ENCODE peak calls at places on chromosome 20, in seven cellular contexts. J, S, G, A, L, M and H are unnamed samples.

GRCh38 chr20:327041-327945 is 1.9 kb downstream of the SOX12 start:
- DNase-seq in J (peak), S (peak), G (peak), A (peak), L (peak), M (peak), H (peak)

GRCh38 chr20:36540551-36541211 is 638 bp upstream of the MYL9 start:
- DNase-seq in J (no peak), S (no peak), G (no peak), A (peak), L (peak), M (no peak), H (no peak)

GRCh38 chr20:61263084-61263695 is 11.1 kb downstream of the CDH4 start:
- DNase-seq in J (no peak), S (no peak), G (peak), A (no peak), L (peak), M (no peak), H (no peak)

GRCh38 chr20:62241501-62241900 is 3.2 kb downstream of the OSBPL2 start:
- DNase-seq in J (no peak), S (no peak), G (no peak), A (no peak), L (no peak), M (no peak), H (no peak)

GRCh38 chr20:18904624-18905023 is 91.0 kb downstream of the SCP2D1 start:
- DNase-seq in J (no peak), S (no peak), G (no peak), A (no peak), L (peak), M (no peak), H (no peak)

GRCh38 chr20:41786158-41786557 is 168.0 kb upstream of the CHD6 start:
- DNase-seq in J (no peak), S (no peak), G (no peak), A (no peak), L (no peak), M (no peak), H (no peak)

GRCh38 chr20:35363190-35363589 is 48.6 kb downstream of the UQCC1 start:
- DNase-seq in J (no peak), S (no peak), G (no peak), A (no peak), L (no peak), M (no peak), H (no peak)

GRCh38 chr20:18857640-18858039 is 44.1 kb downstream of the SCP2D1 start:
- DNase-seq in J (no peak), S (no peak), G (no peak), A (no peak), L (no peak), M (no peak), H (no peak)

GRCh38 chr20:63830821-63831593 is at the start of gene ZBTB46:
- DNase-seq in J (no peak), S (no peak), G (no peak), A (peak), L (peak), M (peak), H (no peak)

GRCh38 chr20:21395666-21396044 is 1.7 kb downstream of the NKX2-4 start:
- DNase-seq in J (no peak), S (no peak), G (peak), A (peak), L (no peak), M (no peak), H (no peak)

GRCh38 chr20:2470051-2470431 is 548 bp downstream of the SNRPB start:
- DNase-seq in J (peak), S (no peak), G (no peak), A (peak), L (no peak), M (peak), H (no peak)

GRCh38 chr20:60403105-60403741 is 445.0 kb downstream of the CDH26 start:
- DNase-seq in J (no peak), S (no peak), G (no peak), A (no peak), L (no peak), M (no peak), H (no peak)

GRCh38 chr20:35985789-35986188 is 17.4 kb downstream of the CNBD2 start:
- DNase-seq in J (no peak), S (no peak), G (no peak), A (no peak), L (no peak), M (no peak), H (no peak)

GRCh38 chr20:1119128-1119505 is 715 bp downstream of the PSMF1 start:
- DNase-seq in J (no peak), S (no peak), G (no peak), A (no peak), L (no peak), M (no peak), H (no peak)

GRCh38 chr20:17612287-17612974 is 42.6 kb downstream of the DSTN start:
- DNase-seq in J (no peak), S (no peak), G (peak), A (peak), L (peak), M (peak), H (no peak)

GRCh38 chr20:62961799-62962198 is 9.3 kb downstream of the SLC17A9 start:
- DNase-seq in J (no peak), S (no peak), G (no peak), A (peak), L (no peak), M (no peak), H (no peak)

GRCh38 chr20:59134182-59134581 is 29.4 kb upstream of the ZNF831 start:
- DNase-seq in J (no peak), S (no peak), G (no peak), A (no peak), L (no peak), M (no peak), H (no peak)

GRCh38 chr20:57884956-57885355 is 175.1 kb upstream of the PMEPA1 start:
- DNase-seq in J (no peak), S (no peak), G (no peak), A (no peak), L (no peak), M (no peak), H (no peak)

GRCh38 chr20:57881466-57882405 is 171.9 kb upstream of the PMEPA1 start:
- DNase-seq in J (no peak), S (no peak), G (peak), A (no peak), L (no peak), M (no peak), H (no peak)

GRCh38 chr20:57883761-57884160 is 173.9 kb upstream of the PMEPA1 start:
- DNase-seq in J (no peak), S (no peak), G (peak), A (no peak), L (no peak), M (no peak), H (no peak)

GRCh38 chr20:57880155-57880648 is 170.4 kb upstream of the PMEPA1 start:
- DNase-seq in J (no peak), S (no peak), G (peak), A (no peak), L (no peak), M (no peak), H (no peak)

GRCh38 chr20:57882451-57883161 is 172.8 kb upstream of the PMEPA1 start:
- DNase-seq in J (no peak), S (no peak), G (peak), A (no peak), L (no peak), M (peak), H (no peak)
- TF ChIP-seq CTCF in J (no peak), S (no peak), G (no peak), A (no peak), L (no peak), M (no peak), H (no peak)

GRCh38 chr20:53468583-53468982 is 125.1 kb downstream of the ZNF217 start:
- DNase-seq in J (no peak), S (no peak), G (no peak), A (no peak), L (no peak), M (no peak), H (no peak)
- TF ChIP-seq CTCF in J (no peak), S (no peak), G (no peak), A (no peak), L (no peak), M (no peak), H (no peak)

GRCh38 chr20:43655937-43656336 is 11.0 kb upstream of the MYBL2 start:
- DNase-seq in J (no peak), S (no peak), G (no peak), A (no peak), L (peak), M (no peak), H (no peak)

GRCh38 chr20:43658723-43659419 is 8.0 kb upstream of the MYBL2 start:
- DNase-seq in J (no peak), S (no peak), G (no peak), A (no peak), L (peak), M (no peak), H (no peak)

GRCh38 chr20:43662943-43663655 is 3.8 kb upstream of the MYBL2 start:
- DNase-seq in J (no peak), S (peak), G (no peak), A (no peak), L (peak), M (peak), H (no peak)

GRCh38 chr20:43653966-43654365 is 12.9 kb upstream of the MYBL2 start:
- DNase-seq in J (no peak), S (no peak), G (no peak), A (no peak), L (peak), M (no peak), H (no peak)

GRCh38 chr20:43658068-43658722 is 8.7 kb upstream of the MYBL2 start:
- DNase-seq in J (no peak), S (no peak), G (no peak), A (no peak), L (peak), M (no peak), H (no peak)
- TF ChIP-seq CTCF in J (no peak), S (no peak), G (no peak), A (no peak), L (peak), M (no peak), H (no peak)

GRCh38 chr20:24782221-24782620 is 166.8 kb upstream of the CST7 start:
- DNase-seq in J (no peak), S (no peak), G (no peak), A (no peak), L (peak), M (no peak), H (no peak)

GRCh38 chr20:24784607-24785006 is 164.5 kb upstream of the CST7 start:
- DNase-seq in J (no peak), S (no peak), G (no peak), A (no peak), L (no peak), M (no peak), H (no peak)

GRCh38 chr20:24785141-24785924 is 163.7 kb upstream of the CST7 start:
- DNase-seq in J (no peak), S (peak), G (no peak), A (peak), L (no peak), M (no peak), H (no peak)

GRCh38 chr20:24782801-24783630 is 166.1 kb upstream of the CST7 start:
- DNase-seq in J (no peak), S (no peak), G (no peak), A (no peak), L (peak), M (no peak), H (no peak)

DNA sequence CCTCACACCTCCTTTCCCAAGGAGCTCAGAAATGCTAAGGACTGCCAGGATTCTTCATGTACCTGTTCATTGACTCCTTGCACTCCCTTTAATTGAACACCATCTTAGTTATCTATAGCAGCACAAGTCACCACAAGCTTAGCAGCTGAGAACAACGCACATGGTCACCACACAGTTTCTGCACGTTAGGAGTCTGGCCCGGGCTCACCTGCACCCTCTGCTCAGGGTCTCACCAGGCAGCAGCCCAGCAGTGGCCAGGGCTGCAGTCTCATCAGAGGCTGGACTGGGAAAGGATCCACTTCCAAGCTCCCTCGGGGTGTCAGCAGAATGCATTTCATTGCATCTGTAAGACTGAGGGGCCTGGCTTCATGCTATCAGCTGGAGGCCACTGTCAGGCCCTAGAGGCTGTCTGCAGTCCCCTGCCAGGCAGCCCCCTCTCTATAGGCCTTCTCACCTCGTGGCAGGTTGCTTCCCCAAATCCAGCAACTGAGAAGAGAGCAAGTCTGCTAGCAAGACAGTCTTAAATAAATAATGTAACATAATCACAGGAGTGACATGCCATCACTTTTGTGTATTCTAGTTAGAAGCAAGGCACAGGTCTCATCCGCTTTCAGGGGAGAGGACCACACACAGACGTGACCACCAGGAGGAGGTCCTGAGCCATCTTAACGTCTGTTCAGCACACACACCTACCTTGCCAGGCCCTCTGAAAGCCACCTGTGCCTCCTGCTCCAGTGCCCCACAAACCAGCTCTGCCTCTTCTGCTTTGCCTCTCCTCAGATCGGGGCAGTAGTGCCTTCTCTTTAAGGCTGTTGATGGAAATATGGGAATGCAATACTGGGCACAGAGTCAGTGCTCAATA is 165.2 kb upstream of the CST7 start:
- DNase-seq in J (no peak), S (no peak), G (no peak), A (peak), L (peak), M (no peak), H (no peak)
- TF ChIP-seq CTCF in J (no peak), S (peak), G (no peak), A (peak), L (peak), M (no peak), H (no peak)

GRCh38 chr20:51470521-51470875 is 72.0 kb downstream of the NFATC2 start:
- DNase-seq in J (no peak), S (no peak), G (no peak), A (no peak), L (no peak), M (no peak), H (no peak)
- TF ChIP-seq CTCF in J (no peak), S (no peak), G (no peak), A (no peak), L (no peak), M (no peak), H (no peak)